ENCODE peak calls at places on chromosome 19, in ten cellular contexts. P is AG10803, N is K562, E is neural progenitor cell, Z is fibroblast of pulmonary artery, D is heart left ventricle, V is pancreas, C is left ventricle myocardium inferior, A is IMR-90, S is AG04450. K is an unnamed sample.

GRCh38 chr19:17755977-17756670 is 4.8 kb downstream of the FCHO1 start:
- DNase-seq in P (no peak), N (peak; percentile 73), E (peak; percentile 94), Z (peak; percentile 56), D (no peak), V (peak; percentile 70), C (no peak), A (peak; percentile 50), S (no peak), K (peak; percentile 75)

GRCh38 chr19:39109641-39110040 is 15.9 kb upstream of the PAK4 start:
- DNase-seq in P (no peak), N (no peak), E (no peak), Z (no peak), D (no peak), V (no peak), C (no peak), A (no peak), S (no peak), K (no peak)

GRCh38 chr19:43634877-43635560 is 4.6 kb downstream of the CADM4 start:
- DNase-seq in P (peak; percentile 39), N (peak; percentile 26), E (peak; percentile 86), Z (peak; percentile 24), D (no peak), V (no peak), C (no peak), A (no peak), S (no peak), K (no peak)

GRCh38 chr19:6735181-6735891 is 2.0 kb downstream of the GPR108 start:
- DNase-seq in P (no peak), N (no peak), E (no peak), Z (no peak), D (no peak), V (no peak), C (no peak), A (no peak), S (no peak), K (peak; percentile 33)

GRCh38 chr19:2034729-2035589 is 16.1 kb downstream of the MKNK2 start:
- DNase-seq in P (no peak), N (peak; percentile 94), E (peak; percentile 71), Z (peak; percentile 52), D (no peak), V (peak; percentile 70), C (no peak), A (peak; percentile 8), S (no peak), K (peak; percentile 90)

GRCh38 chr19:17538684-17539287 is 16.7 kb upstream of the COLGALT1 start:
- DNase-seq in P (no peak), N (no peak), E (no peak), Z (no peak), D (no peak), V (no peak), C (no peak), A (no peak), S (no peak), K (no peak)

GRCh38 chr19:46423194-46423593 is 5.5 kb downstream of the PNMA8C start:
- DNase-seq in P (no peak), N (no peak), E (no peak), Z (no peak), D (no peak), V (no peak), C (no peak), A (no peak), S (no peak), K (no peak)

GRCh38 chr19:31423896-31424295 is 74.7 kb upstream of the TSHZ3 start:
- DNase-seq in P (no peak), N (no peak), E (no peak), Z (no peak), D (no peak), V (no peak), C (no peak), A (no peak), S (no peak), K (no peak)

GRCh38 chr19:38658462-38659306 is 11.2 kb downstream of the ACTN4 start:
- DNase-seq in P (peak; percentile 100), N (no peak), E (no peak), Z (peak; percentile 100), D (no peak), V (no peak), C (no peak), A (peak; percentile 100), S (peak; percentile 98), K (peak; percentile 31)

GRCh38 chr19:4519172-4519496 is 848 bp upstream of the PLIN4 start:
- DNase-seq in P (no peak), N (no peak), E (no peak), Z (no peak), D (no peak), V (no peak), C (no peak), A (no peak), S (no peak), K (no peak)

GRCh38 chr19:50850738-50851137 is 4.0 kb upstream of the KLK3 start:
- DNase-seq in P (no peak), N (no peak), E (no peak), Z (no peak), D (no peak), V (no peak), C (no peak), A (no peak), S (no peak), K (no peak)

GRCh38 chr19:2332341-2333026 is 4.0 kb downstream of the SPPL2B start:
- DNase-seq in P (peak; percentile 54), N (no peak), E (no peak), Z (no peak), D (peak; percentile 56), V (no peak), C (peak; percentile 38), A (no peak), S (no peak), K (peak; percentile 65)

GRCh38 chr19:18418725-18419194 is 438 bp upstream of the SSBP4 start:
- DNase-seq in P (peak; percentile 39), N (no peak), E (no peak), Z (no peak), D (no peak), V (no peak), C (no peak), A (no peak), S (no peak), K (peak; percentile 60)

GRCh38 chr19:32816555-32817099 is 52.9 kb downstream of the SLC7A9 start:
- DNase-seq in P (no peak), N (no peak), E (no peak), Z (no peak), D (no peak), V (no peak), C (no peak), A (no peak), S (no peak), K (no peak)

GRCh38 chr19:32814624-32815023 is 54.9 kb downstream of the SLC7A9 start:
- DNase-seq in P (no peak), N (no peak), E (no peak), Z (no peak), D (no peak), V (no peak), C (no peak), A (no peak), S (no peak), K (no peak)

GRCh38 chr19:32812036-32812435 is 57.5 kb downstream of the SLC7A9 start:
- DNase-seq in P (no peak), N (no peak), E (no peak), Z (no peak), D (no peak), V (no peak), C (no peak), A (no peak), S (no peak), K (no peak)

GRCh38 chr19:32812571-32812970 is 57.0 kb downstream of the SLC7A9 start:
- DNase-seq in P (no peak), N (no peak), E (no peak), Z (no peak), D (no peak), V (no peak), C (no peak), A (no peak), S (no peak), K (no peak)

GRCh38 chr19:32814046-32814445 is 55.5 kb downstream of the SLC7A9 start:
- DNase-seq in P (no peak), N (no peak), E (no peak), Z (no peak), D (no peak), V (no peak), C (no peak), A (no peak), S (no peak), K (no peak)
- TF ChIP-seq CTCF in P (no peak), N (no peak), E (no peak), Z (no peak), D (no peak), V (no peak), C (no peak), A (no peak), S (no peak), K (no peak)

GRCh38 chr19:29764322-29764721 is 47.5 kb upstream of the CCNE1 start:
- DNase-seq in P (no peak), N (no peak), E (no peak), Z (no peak), D (no peak), V (no peak), C (no peak), A (no peak), S (no peak), K (no peak)
- H3K4me3 ChIP-seq in P (no peak overlapping the region), N (no peak overlapping the region), E (no peak overlapping the region), Z (no peak overlapping the region), D (no peak overlapping the region), V (no peak overlapping the region), C (no peak overlapping the region), A (no peak overlapping the region), S (no peak overlapping the region), K (no peak overlapping the region)

GRCh38 chr19:15365264-15365663 is 14.3 kb downstream of the AKAP8 start:
- DNase-seq in P (no peak), N (no peak), E (no peak), Z (no peak), D (no peak), V (no peak), C (no peak), A (no peak), S (no peak), K (no peak)
- TF ChIP-seq CTCF in P (no peak), N (no peak), E (no peak), Z (no peak), D (no peak), V (no peak), C (no peak), A (no peak), S (no peak), K (no peak)

DNA sequence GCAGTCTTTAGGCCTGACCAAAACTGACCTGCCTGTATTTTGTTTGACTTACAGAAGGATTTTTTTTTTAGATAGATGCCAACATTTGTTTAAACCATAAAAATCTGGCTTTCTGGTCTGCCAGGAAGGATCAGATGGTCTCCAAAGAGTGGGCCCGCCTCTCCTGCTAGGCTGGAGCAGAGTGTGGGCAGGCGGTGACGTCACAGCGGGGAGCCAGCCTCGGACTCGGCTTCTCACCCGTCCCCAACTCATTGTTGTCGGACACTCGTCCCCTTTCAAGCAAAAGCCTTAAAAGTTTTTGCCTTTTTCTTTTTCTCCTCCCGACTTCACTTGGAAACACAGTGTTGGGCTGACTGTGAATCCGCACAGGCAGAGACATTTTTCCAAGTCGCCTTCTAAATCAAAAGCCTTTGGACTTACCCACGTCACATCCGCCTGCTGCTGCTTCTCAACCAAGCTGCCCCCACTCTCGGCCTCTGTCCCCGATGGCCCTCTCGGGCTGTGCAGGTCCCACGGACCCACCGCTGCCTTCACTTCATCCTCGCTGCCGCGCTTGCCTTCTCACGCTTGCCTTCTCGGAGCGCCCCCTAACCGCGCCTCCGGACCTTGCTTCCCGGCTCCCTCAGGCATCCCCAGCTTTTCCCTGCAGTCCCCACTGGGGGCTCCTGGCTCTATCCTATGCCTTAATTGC is 4.1 kb upstream of the ZNF135 start:
- DNase-seq in P (peak; percentile 6), N (no peak), E (peak; percentile 29), Z (peak; percentile 12), D (peak; percentile 73), V (no peak), C (peak; percentile 51), A (peak; percentile 2), S (no peak), K (no peak)
- H3K4me3 ChIP-seq in P (peak overlapping the region; percentile 36), N (no peak overlapping the region), E (no peak overlapping the region), Z (peak overlapping the region; percentile 14), D (peak overlapping the region; percentile 59), V (no peak overlapping the region), C (peak overlapping the region; percentile 67), A (peak overlapping the region; percentile 34), S (peak overlapping the region; percentile 17), K (no peak overlapping the region)